ENCODE peak calls at places on chromosomes 4 and X, in eight cellular contexts. One of them, this sample, is unnamed.

GRCh38 chr4:63637270-63637669 is 772.0 kb downstream of the TECRL start:
- DNase-seq in psoas muscle: no peak
- DNase-seq in A673: no peak
- DNase-seq in tibial nerve: no peak
- DNase-seq in body of pancreas: no peak
- DNase-seq in adrenal gland: no peak
- DNase-seq in ascending aorta: no peak
- DNase-seq in left ventricle myocardium inferior: no peak
- DNase-seq in this sample: no peak

GRCh38 chr4:73021634-73022033 is 47.9 kb downstream of the COX18 start:
- DNase-seq in psoas muscle: no peak
- DNase-seq in A673: peak; percentile 21
- DNase-seq in tibial nerve: no peak
- DNase-seq in body of pancreas: no peak
- DNase-seq in adrenal gland: no peak
- DNase-seq in ascending aorta: no peak
- DNase-seq in left ventricle myocardium inferior: no peak
- DNase-seq in this sample: no peak

GRCh38 chrX:9503261-9503660 is 38.4 kb downstream of the TBL1X start:
- DNase-seq in psoas muscle: no peak
- DNase-seq in A673: no peak
- DNase-seq in tibial nerve: no peak
- DNase-seq in body of pancreas: no peak
- DNase-seq in adrenal gland: no peak
- DNase-seq in ascending aorta: no peak
- DNase-seq in left ventricle myocardium inferior: no peak
- DNase-seq in this sample: no peak

GRCh38 chr4:177441061-177441802 is 1.0 kb downstream of the AGA start:
- DNase-seq in psoas muscle: no peak
- DNase-seq in A673: peak; percentile 60
- DNase-seq in tibial nerve: peak; percentile 10
- DNase-seq in body of pancreas: no peak
- DNase-seq in adrenal gland: no peak
- DNase-seq in ascending aorta: no peak
- DNase-seq in left ventricle myocardium inferior: no peak
- DNase-seq in this sample: peak; percentile 26

GRCh38 chrX:17000751-17001150 is 54.3 kb downstream of the REPS2 start:
- DNase-seq in psoas muscle: no peak
- DNase-seq in A673: no peak
- DNase-seq in tibial nerve: no peak
- DNase-seq in body of pancreas: no peak
- DNase-seq in adrenal gland: no peak
- DNase-seq in ascending aorta: no peak
- DNase-seq in left ventricle myocardium inferior: no peak
- DNase-seq in this sample: no peak

GRCh38 chr4:141350122-141350904 is 129.6 kb downstream of the ZNF330 start:
- DNase-seq in psoas muscle: no peak
- DNase-seq in A673: peak; percentile 89
- DNase-seq in tibial nerve: no peak
- DNase-seq in body of pancreas: peak; percentile 72
- DNase-seq in adrenal gland: no peak
- DNase-seq in ascending aorta: peak; percentile 74
- DNase-seq in left ventricle myocardium inferior: no peak
- DNase-seq in this sample: no peak

GRCh38 chr4:119683518-119683917 is 54.9 kb upstream of the PDE5A start:
- DNase-seq in psoas muscle: no peak
- DNase-seq in A673: no peak
- DNase-seq in tibial nerve: no peak
- DNase-seq in body of pancreas: no peak
- DNase-seq in adrenal gland: no peak
- DNase-seq in ascending aorta: no peak
- DNase-seq in left ventricle myocardium inferior: no peak
- DNase-seq in this sample: no peak

GRCh38 chr4:186932196-186932595 is 208.5 kb upstream of the FAT1 start:
- DNase-seq in psoas muscle: no peak
- DNase-seq in A673: no peak
- DNase-seq in tibial nerve: no peak
- DNase-seq in body of pancreas: no peak
- DNase-seq in adrenal gland: no peak
- DNase-seq in ascending aorta: no peak
- DNase-seq in left ventricle myocardium inferior: no peak
- DNase-seq in this sample: no peak

GRCh38 chr4:160510925-160511324 is 1408.0 kb downstream of the RAPGEF2 start:
- DNase-seq in psoas muscle: no peak
- DNase-seq in A673: no peak
- DNase-seq in tibial nerve: no peak
- DNase-seq in body of pancreas: no peak
- DNase-seq in adrenal gland: no peak
- DNase-seq in ascending aorta: no peak
- DNase-seq in left ventricle myocardium inferior: no peak
- DNase-seq in this sample: no peak

GRCh38 chr4:137310156-137310555 is 222.1 kb downstream of the PCDH18 start:
- DNase-seq in psoas muscle: no peak
- DNase-seq in A673: peak; percentile 35
- DNase-seq in tibial nerve: no peak
- DNase-seq in body of pancreas: no peak
- DNase-seq in adrenal gland: no peak
- DNase-seq in ascending aorta: no peak
- DNase-seq in left ventricle myocardium inferior: no peak
- DNase-seq in this sample: no peak

GRCh38 chrX:57251965-57252364 is 34.5 kb upstream of the FAAH2 start:
- DNase-seq in psoas muscle: no peak
- DNase-seq in A673: no peak
- DNase-seq in tibial nerve: no peak
- DNase-seq in body of pancreas: no peak
- DNase-seq in adrenal gland: no peak
- DNase-seq in ascending aorta: no peak
- DNase-seq in left ventricle myocardium inferior: no peak
- DNase-seq in this sample: no peak

GRCh38 chr4:155854597-155855226 is 11.4 kb downstream of the ASIC5 start:
- DNase-seq in psoas muscle: no peak
- DNase-seq in A673: peak; percentile 4
- DNase-seq in tibial nerve: no peak
- DNase-seq in body of pancreas: no peak
- DNase-seq in adrenal gland: no peak
- DNase-seq in ascending aorta: no peak
- DNase-seq in left ventricle myocardium inferior: no peak
- DNase-seq in this sample: no peak

GRCh38 chr4:676871-677235 is 2.5 kb downstream of the MYL5 start:
- DNase-seq in psoas muscle: no peak
- DNase-seq in A673: no peak
- DNase-seq in tibial nerve: no peak
- DNase-seq in body of pancreas: no peak
- DNase-seq in adrenal gland: no peak
- DNase-seq in ascending aorta: no peak
- DNase-seq in left ventricle myocardium inferior: no peak
- DNase-seq in this sample: no peak

GRCh38 chr4:130825283-130825682 is 1729.3 kb downstream of the C4orf33 start:
- DNase-seq in psoas muscle: no peak
- DNase-seq in A673: no peak
- DNase-seq in tibial nerve: peak; percentile 36
- DNase-seq in body of pancreas: no peak
- DNase-seq in adrenal gland: no peak
- DNase-seq in ascending aorta: no peak
- DNase-seq in left ventricle myocardium inferior: no peak
- DNase-seq in this sample: no peak

GRCh38 chr4:87865960-87866598 is 33.3 kb downstream of the MEPE start:
- DNase-seq in psoas muscle: no peak
- DNase-seq in A673: peak; percentile 1
- DNase-seq in tibial nerve: no peak
- DNase-seq in body of pancreas: no peak
- DNase-seq in adrenal gland: no peak
- DNase-seq in ascending aorta: no peak
- DNase-seq in left ventricle myocardium inferior: no peak
- DNase-seq in this sample: no peak

GRCh38 chr4:3865986-3866812 is 100.0 kb downstream of the ADRA2C start:
- DNase-seq in psoas muscle: no peak
- DNase-seq in A673: no peak
- DNase-seq in tibial nerve: no peak
- DNase-seq in body of pancreas: no peak
- DNase-seq in adrenal gland: no peak
- DNase-seq in ascending aorta: no peak
- DNase-seq in left ventricle myocardium inferior: no peak
- DNase-seq in this sample: no peak

GRCh38 chr4:184448828-184449227 is 25.5 kb downstream of the IRF2 start:
- DNase-seq in psoas muscle: peak; percentile 50
- DNase-seq in A673: peak; percentile 70
- DNase-seq in tibial nerve: peak; percentile 60
- DNase-seq in body of pancreas: peak; percentile 18
- DNase-seq in adrenal gland: peak; percentile 56
- DNase-seq in ascending aorta: no peak
- DNase-seq in left ventricle myocardium inferior: peak; percentile 52
- DNase-seq in this sample: peak; percentile 32

GRCh38 chrX:150084474-150085229 is 146.4 kb upstream of the EOLA2 start:
- DNase-seq in psoas muscle: no peak
- DNase-seq in A673: peak; percentile 30
- DNase-seq in tibial nerve: no peak
- DNase-seq in body of pancreas: no peak
- DNase-seq in adrenal gland: no peak
- DNase-seq in ascending aorta: no peak
- DNase-seq in left ventricle myocardium inferior: no peak
- DNase-seq in this sample: no peak

GRCh38 chrX:130171446-130172126 is at the start of gene RAB33A:
- DNase-seq in psoas muscle: peak; percentile 21
- DNase-seq in A673: peak; percentile 37
- DNase-seq in tibial nerve: no peak
- DNase-seq in body of pancreas: no peak
- DNase-seq in adrenal gland: peak; percentile 21
- DNase-seq in ascending aorta: no peak
- DNase-seq in left ventricle myocardium inferior: peak; percentile 18
- DNase-seq in this sample: peak; percentile 74

GRCh38 chr4:26022346-26022891 is 108.4 kb downstream of the SMIM20 start:
- DNase-seq in psoas muscle: no peak
- DNase-seq in A673: no peak
- DNase-seq in tibial nerve: no peak
- DNase-seq in body of pancreas: peak; percentile 23
- DNase-seq in adrenal gland: no peak
- DNase-seq in ascending aorta: peak; percentile 87
- DNase-seq in left ventricle myocardium inferior: no peak
- DNase-seq in this sample: no peak

GRCh38 chrX:50704360-50704759 is 109.6 kb downstream of the SHROOM4 start:
- DNase-seq in psoas muscle: no peak
- DNase-seq in A673: no peak
- DNase-seq in tibial nerve: no peak
- DNase-seq in body of pancreas: no peak
- DNase-seq in adrenal gland: no peak
- DNase-seq in ascending aorta: no peak
- DNase-seq in left ventricle myocardium inferior: no peak
- DNase-seq in this sample: no peak

DNA sequence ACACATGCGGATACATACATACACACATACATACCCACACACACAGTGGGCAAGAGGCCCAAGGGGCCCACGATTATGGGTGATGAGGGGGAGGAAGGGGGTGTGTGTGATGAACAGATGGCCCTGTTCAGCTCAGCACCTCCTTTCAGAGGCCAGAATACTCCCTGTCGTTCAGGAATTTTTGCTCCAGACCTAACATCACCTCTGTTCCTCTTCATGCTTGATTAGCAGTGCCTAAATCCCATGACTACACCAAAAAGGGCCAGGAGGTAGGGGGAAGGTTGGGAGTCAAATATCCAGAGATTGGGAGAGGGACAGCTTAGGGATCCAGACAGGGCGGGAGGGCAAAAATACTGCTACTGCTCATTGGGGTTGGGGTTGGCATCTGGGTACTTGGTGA is 42.7 kb downstream of the SMC1A start:
- DNase-seq in psoas muscle: no peak
- DNase-seq in A673: no peak
- DNase-seq in tibial nerve: no peak
- DNase-seq in body of pancreas: no peak
- DNase-seq in adrenal gland: no peak
- DNase-seq in ascending aorta: no peak
- DNase-seq in left ventricle myocardium inferior: no peak
- DNase-seq in this sample: no peak
- H3K36me3 ChIP-seq in psoas muscle: peaks cover 88% of the 10 kb centered on the region
- H3K36me3 ChIP-seq in A673: peaks cover 70% of the 10 kb centered on the region
- H3K36me3 ChIP-seq in tibial nerve: peaks cover 64% of the 10 kb centered on the region
- H3K36me3 ChIP-seq in body of pancreas: peaks cover 17% of the 10 kb centered on the region
- H3K36me3 ChIP-seq in adrenal gland: peaks cover 68% of the 10 kb centered on the region
- H3K36me3 ChIP-seq in ascending aorta: peaks cover 46% of the 10 kb centered on the region
- H3K36me3 ChIP-seq in left ventricle myocardium inferior: peaks cover 63% of the 10 kb centered on the region
- H3K36me3 ChIP-seq in this sample: peaks cover 40% of the 10 kb centered on the region

DNA sequence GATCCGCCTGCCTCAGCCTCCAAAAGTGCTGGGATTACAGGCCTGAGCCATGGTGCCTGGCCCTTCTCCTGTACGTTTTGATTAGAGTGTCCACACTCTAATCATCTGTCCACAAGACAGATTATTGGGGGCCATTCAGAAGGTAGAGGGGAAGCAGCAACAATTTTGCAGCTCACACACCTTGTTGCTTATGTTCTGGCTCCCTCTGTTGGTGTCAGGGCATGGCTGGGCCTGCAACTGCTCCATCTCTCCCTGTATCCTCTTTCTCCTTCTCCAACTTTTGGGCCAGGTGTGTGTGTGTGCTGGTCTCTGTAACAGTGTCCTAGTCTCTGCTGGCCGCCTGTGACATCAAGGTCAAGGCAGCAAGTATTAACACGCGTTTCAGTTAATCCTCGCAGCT is 125.5 kb upstream of the MBNL3 start:
- DNase-seq in psoas muscle: no peak
- DNase-seq in A673: peak; percentile 5
- DNase-seq in tibial nerve: no peak
- DNase-seq in body of pancreas: no peak
- DNase-seq in adrenal gland: no peak
- DNase-seq in ascending aorta: no peak
- DNase-seq in left ventricle myocardium inferior: no peak
- DNase-seq in this sample: no peak
- TF ChIP-seq CTCF in psoas muscle: no peak
- TF ChIP-seq CTCF in A673: peak; percentile 40
- TF ChIP-seq CTCF in tibial nerve: peak; percentile 23
- TF ChIP-seq CTCF in body of pancreas: no peak
- TF ChIP-seq CTCF in adrenal gland: peak; percentile 23
- TF ChIP-seq CTCF in ascending aorta: no peak
- TF ChIP-seq CTCF in left ventricle myocardium inferior: no peak
- TF ChIP-seq CTCF in this sample: peak; percentile 33

GRCh38 chrX:41009816-41010187 is 75.4 kb upstream of the USP9X start:
- DNase-seq in psoas muscle: no peak
- DNase-seq in A673: no peak
- DNase-seq in tibial nerve: no peak
- DNase-seq in body of pancreas: no peak
- DNase-seq in adrenal gland: no peak
- DNase-seq in ascending aorta: no peak
- DNase-seq in left ventricle myocardium inferior: no peak
- DNase-seq in this sample: no peak
- H3K4me3 ChIP-seq in psoas muscle: peak overlapping the region; percentile 53
- H3K4me3 ChIP-seq in A673: no peak overlapping the region
- H3K4me3 ChIP-seq in tibial nerve: peak overlapping the region; percentile 47
- H3K4me3 ChIP-seq in body of pancreas: no peak overlapping the region
- H3K4me3 ChIP-seq in adrenal gland: peak overlapping the region; percentile 32
- H3K4me3 ChIP-seq in ascending aorta: peak overlapping the region; percentile 47
- H3K4me3 ChIP-seq in left ventricle myocardium inferior: peak overlapping the region; percentile 57
- H3K4me3 ChIP-seq in this sample: peak overlapping the region; percentile 20

DNA sequence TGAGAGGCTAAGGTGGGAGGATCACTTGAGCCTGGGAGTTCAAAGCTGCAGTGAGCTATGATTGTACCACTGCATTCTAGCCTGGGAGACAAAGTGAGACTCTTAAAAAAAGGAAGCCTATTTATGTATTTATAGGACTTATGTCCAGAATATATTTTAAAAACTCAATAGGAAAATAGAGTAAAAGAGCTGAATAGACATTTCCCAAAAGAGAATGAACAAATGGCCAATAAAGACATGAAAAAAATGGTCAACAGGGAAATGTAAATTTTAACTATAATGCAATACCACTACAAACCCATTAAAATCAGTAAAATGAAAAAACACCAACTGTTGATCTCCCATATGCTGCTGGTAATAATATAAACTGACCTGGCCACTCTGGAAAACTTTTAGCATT is 115.0 kb downstream of the HUWE1 start:
- DNase-seq in psoas muscle: no peak
- DNase-seq in A673: no peak
- DNase-seq in tibial nerve: no peak
- DNase-seq in body of pancreas: no peak
- DNase-seq in adrenal gland: no peak
- DNase-seq in ascending aorta: no peak
- DNase-seq in left ventricle myocardium inferior: no peak
- DNase-seq in this sample: no peak
- H3K36me3 ChIP-seq in psoas muscle: peaks cover 100% of the 10 kb centered on the region
- H3K36me3 ChIP-seq in A673: peaks cover 74% of the 10 kb centered on the region
- H3K36me3 ChIP-seq in tibial nerve: peaks cover 76% of the 10 kb centered on the region
- H3K36me3 ChIP-seq in body of pancreas: peaks cover 10% of the 10 kb centered on the region
- H3K36me3 ChIP-seq in adrenal gland: peaks cover 87% of the 10 kb centered on the region
- H3K36me3 ChIP-seq in ascending aorta: peaks cover 16% of the 10 kb centered on the region
- H3K36me3 ChIP-seq in left ventricle myocardium inferior: peaks cover 78% of the 10 kb centered on the region
- H3K36me3 ChIP-seq in this sample: peaks cover 9% of the 10 kb centered on the region

This sample was measured in GM06990.